ENCODE peak calls at places on chromosomes 4 and X, in seven cellular contexts. O is cardiac fibroblast, N is prostate gland, U is NB4, Q is mucosa of descending colon, E is HFF-Myc, P is A549. G is an unnamed sample.
A peak's percentile ranks its signal among the peaks of the same experiment; 100 is the strongest.

GRCh38 chr4:169898095-169898494 is 128.1 kb downstream of the MFAP3L start:
- DNase-seq in O (no peak), N (no peak), U (no peak), Q (no peak), E (no peak), P (no peak), G (no peak)

GRCh38 chrX:153724252-153725038 is at the start of the genes ABCD1 and BCAP31:
- DNase-seq in O (peak; percentile 93), N (peak; percentile 82), U (peak; percentile 91), Q (peak; percentile 94), E (peak; percentile 17), P (peak; percentile 87), G (peak; percentile 89)

GRCh38 chrX:18129694-18130093 is 91.0 kb downstream of the BEND2 start:
- DNase-seq in O (no peak), N (no peak), U (no peak), Q (no peak), E (no peak), P (no peak), G (no peak)

GRCh38 chr4:13294961-13295605 is 189.1 kb downstream of the RAB28 start:
- DNase-seq in O (peak; percentile 17), N (no peak), U (no peak), Q (no peak), E (no peak), P (no peak), G (peak; percentile 56)

GRCh38 chr4:113699772-113700171 is 61.8 kb downstream of the CAMK2D start:
- DNase-seq in O (no peak), N (no peak), U (no peak), Q (no peak), E (no peak), P (no peak), G (peak; percentile 22)

GRCh38 chr4:38678078-38678477 is 14.1 kb downstream of the KLF3 start:
- DNase-seq in O (peak; percentile 80), N (no peak), U (no peak), Q (no peak), E (no peak), P (no peak), G (peak; percentile 96)

GRCh38 chr4:89404530-89404929 is 96.9 kb upstream of the GPRIN3 start:
- DNase-seq in O (no peak), N (no peak), U (no peak), Q (no peak), E (no peak), P (no peak), G (peak; percentile 1)

GRCh38 chrX:9707306-9708015 is 58.2 kb downstream of the GPR143 start:
- DNase-seq in O (no peak), N (no peak), U (no peak), Q (no peak), E (no peak), P (no peak), G (no peak)

GRCh38 chrX:21934414-21934813 is 6.1 kb upstream of the SMS start:
- DNase-seq in O (no peak), N (no peak), U (no peak), Q (no peak), E (no peak), P (peak; percentile 10), G (no peak)

GRCh38 chr4:138235419-138235952 is 6.7 kb downstream of the SLC7A11 start:
- DNase-seq in O (peak; percentile 91), N (no peak), U (peak; percentile 41), Q (no peak), E (peak; percentile 72), P (peak; percentile 90), G (peak; percentile 94)

GRCh38 chrX:31847773-31848172 is 775.9 kb upstream of the FTHL17 start:
- DNase-seq in O (no peak), N (no peak), U (no peak), Q (no peak), E (no peak), P (no peak), G (no peak)

GRCh38 chr4:177464026-177464425 is 21.8 kb upstream of the AGA start:
- DNase-seq in O (no peak), N (no peak), U (no peak), Q (no peak), E (no peak), P (no peak), G (no peak)

GRCh38 chr4:165634766-165635165 is 238.3 kb upstream of the TLL1 start:
- DNase-seq in O (no peak), N (no peak), U (no peak), Q (no peak), E (no peak), P (no peak), G (no peak)

GRCh38 chr4:40212674-40213504 is 16.1 kb downstream of the RHOH start:
- DNase-seq in O (peak; percentile 11), N (no peak), U (no peak), Q (no peak), E (no peak), P (no peak), G (peak; percentile 74)

DNA sequence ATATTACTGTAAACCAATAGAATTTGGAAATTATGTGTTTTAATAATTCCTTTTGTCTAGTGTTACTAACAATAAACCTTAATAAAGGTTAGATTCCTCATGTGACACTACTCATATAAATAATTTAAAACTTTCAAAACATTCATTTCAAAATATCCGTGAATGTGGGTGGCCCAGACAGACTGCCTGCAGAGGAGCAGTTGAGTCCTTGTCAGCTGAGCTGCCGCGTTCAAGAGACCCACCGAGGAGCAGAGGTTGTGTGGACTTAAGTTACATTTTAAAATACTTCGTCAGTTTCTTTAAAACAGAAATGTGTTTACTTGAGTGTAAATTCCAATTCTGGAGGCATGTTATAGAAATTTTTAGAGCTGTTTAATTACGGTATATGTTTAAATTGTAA is 64.2 kb upstream of the HGFAC start:
- DNase-seq in O (no peak), N (no peak), U (no peak), Q (no peak), E (no peak), P (no peak), G (no peak)
- H3K4me3 ChIP-seq in O (no peak overlapping the region), N (no peak overlapping the region), U (no peak overlapping the region), Q (no peak overlapping the region), E (no peak overlapping the region), P (no peak overlapping the region), G (no peak overlapping the region)

DNA sequence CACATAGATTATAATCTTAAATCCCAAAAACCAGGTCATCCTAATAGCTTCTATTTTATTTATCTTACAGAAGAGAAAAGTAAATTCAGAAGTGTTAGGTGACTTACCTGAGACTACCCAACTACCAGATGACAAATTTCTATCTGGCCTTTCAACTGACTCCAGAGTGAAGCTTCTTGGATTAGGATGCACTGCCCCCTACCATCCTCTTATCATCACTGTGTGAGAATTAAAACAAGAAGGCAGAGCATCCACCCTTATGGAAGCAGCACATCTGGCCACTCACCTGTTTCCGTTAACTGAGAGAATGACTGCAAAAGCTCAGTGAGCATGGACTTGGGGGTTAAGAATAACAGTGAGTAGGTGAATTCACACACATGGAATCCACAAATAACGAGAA is 502.6 kb upstream of the TECRL start:
- DNase-seq in O (no peak), N (no peak), U (peak; percentile 2), Q (no peak), E (no peak), P (no peak), G (no peak)
- TF ChIP-seq CTCF in O (no peak), N (no peak), U (peak; percentile 4), Q (no peak), E (no peak), P (no peak), G (no peak)

GRCh38 chr4:98289375-98289774 is 28.2 kb downstream of the RAP1GDS1 start:
- DNase-seq in O (no peak), N (no peak), U (no peak), Q (no peak), E (no peak), P (no peak), G (peak; percentile 10)

GRCh38 chr4:98287328-98287727 is 26.1 kb downstream of the RAP1GDS1 start:
- DNase-seq in O (no peak), N (no peak), U (no peak), Q (no peak), E (no peak), P (no peak), G (no peak)

GRCh38 chr4:98283219-98284199 is 22.3 kb downstream of the RAP1GDS1 start:
- DNase-seq in O (no peak), N (no peak), U (no peak), Q (no peak), E (no peak), P (no peak), G (peak; percentile 32)

GRCh38 chr4:98284640-98285046 is 23.5 kb downstream of the RAP1GDS1 start:
- DNase-seq in O (no peak), N (no peak), U (no peak), Q (no peak), E (no peak), P (peak; percentile 0), G (no peak)

DNA sequence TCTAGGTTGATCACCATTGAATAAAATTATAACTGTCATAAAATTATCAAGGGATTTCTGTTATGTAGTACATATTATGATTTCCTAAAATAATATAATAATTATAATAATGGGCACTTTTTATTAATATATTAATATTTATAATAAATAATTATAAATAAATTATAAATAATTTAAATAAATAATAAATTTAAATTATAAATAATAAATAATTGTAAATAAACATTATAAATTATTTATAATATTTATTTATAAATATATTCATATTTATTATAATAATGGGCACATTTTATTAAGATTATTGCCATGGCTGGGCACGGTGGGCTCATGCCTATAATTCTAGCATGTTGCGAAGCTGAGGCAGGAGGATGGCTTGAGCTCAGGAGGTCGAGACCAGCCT is 24.5 kb downstream of the RAP1GDS1 start:
- DNase-seq in O (no peak), N (no peak), U (no peak), Q (no peak), E (no peak), P (no peak), G (no peak)
- H3K4me3 ChIP-seq in O (no peak overlapping the region), N (no peak overlapping the region), U (no peak overlapping the region), Q (no peak overlapping the region), E (no peak overlapping the region), P (no peak overlapping the region), G (no peak overlapping the region)

DNA sequence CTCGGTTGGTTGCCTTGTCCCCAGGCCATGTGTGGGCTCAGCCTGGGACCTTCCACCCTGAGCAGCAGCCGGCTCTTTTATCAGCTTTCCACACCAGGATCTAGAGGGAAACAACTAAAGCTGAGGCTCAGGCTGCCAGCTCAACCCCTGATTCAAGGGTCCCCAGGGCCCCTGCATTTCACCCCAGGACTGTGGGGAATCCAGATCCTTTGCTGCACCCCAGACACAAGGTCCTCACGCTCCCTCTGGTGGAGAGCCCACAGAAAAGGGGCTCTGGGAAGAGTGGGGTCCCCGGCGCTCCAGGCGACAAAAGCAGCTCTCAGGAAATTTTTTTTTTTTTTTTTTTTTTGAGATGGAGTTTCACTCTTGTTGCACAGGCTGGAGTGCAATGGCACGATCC is 64.3 kb downstream of the ZFYVE28 start:
- DNase-seq in O (peak; percentile 30), N (no peak), U (peak; percentile 59), Q (no peak), E (no peak), P (no peak), G (peak; percentile 34)
- TF ChIP-seq CTCF in O (peak; percentile 40), N (peak; percentile 15), U (peak; percentile 67), Q (no peak), E (peak; percentile 49), P (no peak), G (peak; percentile 57)

G was measured in fibroblast of villous mesenchyme.